ENCODE peak calls at places on chromosomes 4 and X, in six cellular contexts. One of them, this sample, is unnamed.

GRCh38 chr4:127558489-127559407 is 74.0 kb upstream of the INTU start:
- ATAC-seq in pancreas: no peak
- ATAC-seq in stimulated activated effector memory CD8-positive, alpha-beta T cell treated with anti-CD3 and anti-CD28 coated beads, Interleukin-12 subunit alpha, Interleukin-12 subunit beta, amount 100 ng/mL, for 72 hours: peak
- ATAC-seq in Right ventricle myocardium superior: no peak
- ATAC-seq in lung: no peak
- ATAC-seq in activated naive CD8-positive, alpha-beta T cell treated with anti-CD3 and anti-CD28 coated beads, Interleukin-2, amount 50 U/mL, for 24 hours: no peak
- ATAC-seq in this sample: no peak

GRCh38 chrX:11470231-11470630 is 177.0 kb downstream of the AMELX start:
- ATAC-seq in activated naive CD8-positive, alpha-beta T cell treated with anti-CD3 and anti-CD28 coated beads, Interleukin-2, amount 50 U/mL, for 24 hours: no peak
- ATAC-seq in Right ventricle myocardium superior: no peak
- ATAC-seq in lung: peak
- ATAC-seq in pancreas: peak
- ATAC-seq in stimulated activated effector memory CD8-positive, alpha-beta T cell treated with anti-CD3 and anti-CD28 coated beads, Interleukin-12 subunit alpha, Interleukin-12 subunit beta, amount 100 ng/mL, for 72 hours: no peak
- ATAC-seq in this sample: peak

GRCh38 chrX:49308604-49309269 is 5.3 kb downstream of the GAGE10 start:
- ATAC-seq in Right ventricle myocardium superior: peak
- ATAC-seq in stimulated activated effector memory CD8-positive, alpha-beta T cell treated with anti-CD3 and anti-CD28 coated beads, Interleukin-12 subunit alpha, Interleukin-12 subunit beta, amount 100 ng/mL, for 72 hours: no peak
- ATAC-seq in pancreas: no peak
- ATAC-seq in activated naive CD8-positive, alpha-beta T cell treated with anti-CD3 and anti-CD28 coated beads, Interleukin-2, amount 50 U/mL, for 24 hours: peak
- ATAC-seq in lung: peak
- ATAC-seq in this sample: peak

GRCh38 chr4:829291-829690 is 3.4 kb upstream of the CPLX1 start:
- ATAC-seq in stimulated activated effector memory CD8-positive, alpha-beta T cell treated with anti-CD3 and anti-CD28 coated beads, Interleukin-12 subunit alpha, Interleukin-12 subunit beta, amount 100 ng/mL, for 72 hours: no peak
- ATAC-seq in lung: no peak
- ATAC-seq in Right ventricle myocardium superior: no peak
- ATAC-seq in activated naive CD8-positive, alpha-beta T cell treated with anti-CD3 and anti-CD28 coated beads, Interleukin-2, amount 50 U/mL, for 24 hours: no peak
- ATAC-seq in pancreas: no peak
- ATAC-seq in this sample: no peak

GRCh38 chr4:170391066-170391754 is 301.5 kb upstream of the AADAT start:
- ATAC-seq in Right ventricle myocardium superior: no peak
- ATAC-seq in lung: no peak
- ATAC-seq in activated naive CD8-positive, alpha-beta T cell treated with anti-CD3 and anti-CD28 coated beads, Interleukin-2, amount 50 U/mL, for 24 hours: no peak
- ATAC-seq in stimulated activated effector memory CD8-positive, alpha-beta T cell treated with anti-CD3 and anti-CD28 coated beads, Interleukin-12 subunit alpha, Interleukin-12 subunit beta, amount 100 ng/mL, for 72 hours: no peak
- ATAC-seq in pancreas: no peak
- ATAC-seq in this sample: peak

GRCh38 chr4:148367756-148368155 is 74.5 kb downstream of the NR3C2 start:
- ATAC-seq in Right ventricle myocardium superior: no peak
- ATAC-seq in stimulated activated effector memory CD8-positive, alpha-beta T cell treated with anti-CD3 and anti-CD28 coated beads, Interleukin-12 subunit alpha, Interleukin-12 subunit beta, amount 100 ng/mL, for 72 hours: no peak
- ATAC-seq in pancreas: no peak
- ATAC-seq in lung: no peak
- ATAC-seq in activated naive CD8-positive, alpha-beta T cell treated with anti-CD3 and anti-CD28 coated beads, Interleukin-2, amount 50 U/mL, for 24 hours: no peak
- ATAC-seq in this sample: no peak

GRCh38 chr4:71857713-71858451 is 74.0 kb upstream of the GC start:
- ATAC-seq in lung: peak
- ATAC-seq in activated naive CD8-positive, alpha-beta T cell treated with anti-CD3 and anti-CD28 coated beads, Interleukin-2, amount 50 U/mL, for 24 hours: no peak
- ATAC-seq in stimulated activated effector memory CD8-positive, alpha-beta T cell treated with anti-CD3 and anti-CD28 coated beads, Interleukin-12 subunit alpha, Interleukin-12 subunit beta, amount 100 ng/mL, for 72 hours: no peak
- ATAC-seq in pancreas: peak
- ATAC-seq in Right ventricle myocardium superior: peak
- ATAC-seq in this sample: no peak

GRCh38 chr4:168384437-168385141 is 66.0 kb upstream of the DDX60 start:
- ATAC-seq in stimulated activated effector memory CD8-positive, alpha-beta T cell treated with anti-CD3 and anti-CD28 coated beads, Interleukin-12 subunit alpha, Interleukin-12 subunit beta, amount 100 ng/mL, for 72 hours: no peak
- ATAC-seq in Right ventricle myocardium superior: no peak
- ATAC-seq in pancreas: peak
- ATAC-seq in lung: no peak
- ATAC-seq in activated naive CD8-positive, alpha-beta T cell treated with anti-CD3 and anti-CD28 coated beads, Interleukin-2, amount 50 U/mL, for 24 hours: no peak
- ATAC-seq in this sample: peak

GRCh38 chrX:31423575-31424284 is 351.9 kb upstream of the FTHL17 start:
- ATAC-seq in pancreas: no peak
- ATAC-seq in lung: no peak
- ATAC-seq in Right ventricle myocardium superior: peak
- ATAC-seq in stimulated activated effector memory CD8-positive, alpha-beta T cell treated with anti-CD3 and anti-CD28 coated beads, Interleukin-12 subunit alpha, Interleukin-12 subunit beta, amount 100 ng/mL, for 72 hours: no peak
- ATAC-seq in activated naive CD8-positive, alpha-beta T cell treated with anti-CD3 and anti-CD28 coated beads, Interleukin-2, amount 50 U/mL, for 24 hours: no peak
- ATAC-seq in this sample: peak

GRCh38 chr4:11183358-11183745 is 245.3 kb downstream of the HS3ST1 start:
- ATAC-seq in stimulated activated effector memory CD8-positive, alpha-beta T cell treated with anti-CD3 and anti-CD28 coated beads, Interleukin-12 subunit alpha, Interleukin-12 subunit beta, amount 100 ng/mL, for 72 hours: no peak
- ATAC-seq in pancreas: no peak
- ATAC-seq in lung: no peak
- ATAC-seq in activated naive CD8-positive, alpha-beta T cell treated with anti-CD3 and anti-CD28 coated beads, Interleukin-2, amount 50 U/mL, for 24 hours: no peak
- ATAC-seq in Right ventricle myocardium superior: no peak
- ATAC-seq in this sample: no peak

GRCh38 chr4:128350449-128351045 is 62.9 kb upstream of the PGRMC2 start:
- ATAC-seq in lung: no peak
- ATAC-seq in stimulated activated effector memory CD8-positive, alpha-beta T cell treated with anti-CD3 and anti-CD28 coated beads, Interleukin-12 subunit alpha, Interleukin-12 subunit beta, amount 100 ng/mL, for 72 hours: no peak
- ATAC-seq in pancreas: no peak
- ATAC-seq in activated naive CD8-positive, alpha-beta T cell treated with anti-CD3 and anti-CD28 coated beads, Interleukin-2, amount 50 U/mL, for 24 hours: no peak
- ATAC-seq in Right ventricle myocardium superior: no peak
- ATAC-seq in this sample: no peak

GRCh38 chrX:69562904-69563568 is 52.9 kb upstream of the EDA start:
- ATAC-seq in activated naive CD8-positive, alpha-beta T cell treated with anti-CD3 and anti-CD28 coated beads, Interleukin-2, amount 50 U/mL, for 24 hours: no peak
- ATAC-seq in pancreas: no peak
- ATAC-seq in stimulated activated effector memory CD8-positive, alpha-beta T cell treated with anti-CD3 and anti-CD28 coated beads, Interleukin-12 subunit alpha, Interleukin-12 subunit beta, amount 100 ng/mL, for 72 hours: no peak
- ATAC-seq in Right ventricle myocardium superior: peak
- ATAC-seq in lung: no peak
- ATAC-seq in this sample: no peak

GRCh38 chrX:110022555-110023448 is 19.9 kb downstream of the TMEM164 start:
- ATAC-seq in lung: no peak
- ATAC-seq in pancreas: no peak
- ATAC-seq in Right ventricle myocardium superior: no peak
- ATAC-seq in activated naive CD8-positive, alpha-beta T cell treated with anti-CD3 and anti-CD28 coated beads, Interleukin-2, amount 50 U/mL, for 24 hours: no peak
- ATAC-seq in stimulated activated effector memory CD8-positive, alpha-beta T cell treated with anti-CD3 and anti-CD28 coated beads, Interleukin-12 subunit alpha, Interleukin-12 subunit beta, amount 100 ng/mL, for 72 hours: no peak
- ATAC-seq in this sample: no peak

GRCh38 chr4:86032476-86033022 is 327.3 kb downstream of the MAPK10 start:
- ATAC-seq in stimulated activated effector memory CD8-positive, alpha-beta T cell treated with anti-CD3 and anti-CD28 coated beads, Interleukin-12 subunit alpha, Interleukin-12 subunit beta, amount 100 ng/mL, for 72 hours: no peak
- ATAC-seq in lung: peak
- ATAC-seq in Right ventricle myocardium superior: peak
- ATAC-seq in activated naive CD8-positive, alpha-beta T cell treated with anti-CD3 and anti-CD28 coated beads, Interleukin-2, amount 50 U/mL, for 24 hours: no peak
- ATAC-seq in pancreas: no peak
- ATAC-seq in this sample: peak

GRCh38 chrX:153725039-153725831 is 579 bp downstream of the ABCD1 start:
- ATAC-seq in activated naive CD8-positive, alpha-beta T cell treated with anti-CD3 and anti-CD28 coated beads, Interleukin-2, amount 50 U/mL, for 24 hours: peak
- ATAC-seq in lung: no peak
- ATAC-seq in pancreas: no peak
- ATAC-seq in Right ventricle myocardium superior: no peak
- ATAC-seq in stimulated activated effector memory CD8-positive, alpha-beta T cell treated with anti-CD3 and anti-CD28 coated beads, Interleukin-12 subunit alpha, Interleukin-12 subunit beta, amount 100 ng/mL, for 72 hours: peak
- ATAC-seq in this sample: no peak

GRCh38 chrX:14003876-14004425 is 25.7 kb downstream of the GEMIN8 start:
- ATAC-seq in stimulated activated effector memory CD8-positive, alpha-beta T cell treated with anti-CD3 and anti-CD28 coated beads, Interleukin-12 subunit alpha, Interleukin-12 subunit beta, amount 100 ng/mL, for 72 hours: peak
- ATAC-seq in pancreas: no peak
- ATAC-seq in Right ventricle myocardium superior: no peak
- ATAC-seq in lung: no peak
- ATAC-seq in activated naive CD8-positive, alpha-beta T cell treated with anti-CD3 and anti-CD28 coated beads, Interleukin-2, amount 50 U/mL, for 24 hours: peak
- ATAC-seq in this sample: no peak

GRCh38 chr4:102449751-102450352 is 51.3 kb upstream of the NFKB1 start:
- ATAC-seq in activated naive CD8-positive, alpha-beta T cell treated with anti-CD3 and anti-CD28 coated beads, Interleukin-2, amount 50 U/mL, for 24 hours: peak
- ATAC-seq in Right ventricle myocardium superior: peak
- ATAC-seq in pancreas: peak
- ATAC-seq in stimulated activated effector memory CD8-positive, alpha-beta T cell treated with anti-CD3 and anti-CD28 coated beads, Interleukin-12 subunit alpha, Interleukin-12 subunit beta, amount 100 ng/mL, for 72 hours: peak
- ATAC-seq in lung: no peak
- ATAC-seq in this sample: peak

GRCh38 chr4:70842761-70843435 is 3.2 kb upstream of the GRSF1 start:
- ATAC-seq in Right ventricle myocardium superior: no peak
- ATAC-seq in pancreas: no peak
- ATAC-seq in lung: no peak
- ATAC-seq in stimulated activated effector memory CD8-positive, alpha-beta T cell treated with anti-CD3 and anti-CD28 coated beads, Interleukin-12 subunit alpha, Interleukin-12 subunit beta, amount 100 ng/mL, for 72 hours: peak
- ATAC-seq in activated naive CD8-positive, alpha-beta T cell treated with anti-CD3 and anti-CD28 coated beads, Interleukin-2, amount 50 U/mL, for 24 hours: peak
- ATAC-seq in this sample: no peak

GRCh38 chr4:102543529-102543928 is 42.4 kb downstream of the NFKB1 start:
- ATAC-seq in Right ventricle myocardium superior: no peak
- ATAC-seq in lung: no peak
- ATAC-seq in activated naive CD8-positive, alpha-beta T cell treated with anti-CD3 and anti-CD28 coated beads, Interleukin-2, amount 50 U/mL, for 24 hours: no peak
- ATAC-seq in stimulated activated effector memory CD8-positive, alpha-beta T cell treated with anti-CD3 and anti-CD28 coated beads, Interleukin-12 subunit alpha, Interleukin-12 subunit beta, amount 100 ng/mL, for 72 hours: no peak
- ATAC-seq in pancreas: no peak
- ATAC-seq in this sample: no peak

GRCh38 chr4:4526401-4526800 is 15.4 kb downstream of the STX18 start:
- ATAC-seq in lung: no peak
- ATAC-seq in activated naive CD8-positive, alpha-beta T cell treated with anti-CD3 and anti-CD28 coated beads, Interleukin-2, amount 50 U/mL, for 24 hours: no peak
- ATAC-seq in Right ventricle myocardium superior: no peak
- ATAC-seq in stimulated activated effector memory CD8-positive, alpha-beta T cell treated with anti-CD3 and anti-CD28 coated beads, Interleukin-12 subunit alpha, Interleukin-12 subunit beta, amount 100 ng/mL, for 72 hours: no peak
- ATAC-seq in pancreas: no peak
- ATAC-seq in this sample: no peak

GRCh38 chr4:6115342-6115741 is 85.0 kb downstream of the JAKMIP1 start:
- ATAC-seq in lung: no peak
- ATAC-seq in Right ventricle myocardium superior: no peak
- ATAC-seq in stimulated activated effector memory CD8-positive, alpha-beta T cell treated with anti-CD3 and anti-CD28 coated beads, Interleukin-12 subunit alpha, Interleukin-12 subunit beta, amount 100 ng/mL, for 72 hours: no peak
- ATAC-seq in pancreas: no peak
- ATAC-seq in activated naive CD8-positive, alpha-beta T cell treated with anti-CD3 and anti-CD28 coated beads, Interleukin-2, amount 50 U/mL, for 24 hours: no peak
- ATAC-seq in this sample: no peak

GRCh38 chr4:7805533-7806079 is 134.1 kb downstream of the AFAP1 start:
- ATAC-seq in activated naive CD8-positive, alpha-beta T cell treated with anti-CD3 and anti-CD28 coated beads, Interleukin-2, amount 50 U/mL, for 24 hours: no peak
- ATAC-seq in lung: peak
- ATAC-seq in Right ventricle myocardium superior: peak
- ATAC-seq in stimulated activated effector memory CD8-positive, alpha-beta T cell treated with anti-CD3 and anti-CD28 coated beads, Interleukin-12 subunit alpha, Interleukin-12 subunit beta, amount 100 ng/mL, for 72 hours: no peak
- ATAC-seq in pancreas: peak
- ATAC-seq in this sample: peak

GRCh38 chr4:168421671-168422070 is 58.6 kb downstream of the DDX60L start:
- ATAC-seq in lung: no peak
- ATAC-seq in activated naive CD8-positive, alpha-beta T cell treated with anti-CD3 and anti-CD28 coated beads, Interleukin-2, amount 50 U/mL, for 24 hours: peak
- ATAC-seq in stimulated activated effector memory CD8-positive, alpha-beta T cell treated with anti-CD3 and anti-CD28 coated beads, Interleukin-12 subunit alpha, Interleukin-12 subunit beta, amount 100 ng/mL, for 72 hours: peak
- ATAC-seq in Right ventricle myocardium superior: no peak
- ATAC-seq in pancreas: no peak
- ATAC-seq in this sample: no peak

GRCh38 chr4:40909363-40909876 is 159.7 kb downstream of the NSUN7 start:
- ATAC-seq in pancreas: no peak
- ATAC-seq in stimulated activated effector memory CD8-positive, alpha-beta T cell treated with anti-CD3 and anti-CD28 coated beads, Interleukin-12 subunit alpha, Interleukin-12 subunit beta, amount 100 ng/mL, for 72 hours: peak
- ATAC-seq in Right ventricle myocardium superior: peak
- ATAC-seq in lung: no peak
- ATAC-seq in activated naive CD8-positive, alpha-beta T cell treated with anti-CD3 and anti-CD28 coated beads, Interleukin-2, amount 50 U/mL, for 24 hours: peak
- ATAC-seq in this sample: peak

GRCh38 chrX:151801980-151802379 is 67.4 kb downstream of the CNGA2 start:
- ATAC-seq in activated naive CD8-positive, alpha-beta T cell treated with anti-CD3 and anti-CD28 coated beads, Interleukin-2, amount 50 U/mL, for 24 hours: no peak
- ATAC-seq in pancreas: no peak
- ATAC-seq in lung: no peak
- ATAC-seq in stimulated activated effector memory CD8-positive, alpha-beta T cell treated with anti-CD3 and anti-CD28 coated beads, Interleukin-12 subunit alpha, Interleukin-12 subunit beta, amount 100 ng/mL, for 72 hours: no peak
- ATAC-seq in Right ventricle myocardium superior: no peak
- ATAC-seq in this sample: no peak

GRCh38 chr4:91914176-91914804 is 389.5 kb upstream of the GRID2 start:
- ATAC-seq in activated naive CD8-positive, alpha-beta T cell treated with anti-CD3 and anti-CD28 coated beads, Interleukin-2, amount 50 U/mL, for 24 hours: no peak
- ATAC-seq in pancreas: peak
- ATAC-seq in Right ventricle myocardium superior: no peak
- ATAC-seq in stimulated activated effector memory CD8-positive, alpha-beta T cell treated with anti-CD3 and anti-CD28 coated beads, Interleukin-12 subunit alpha, Interleukin-12 subunit beta, amount 100 ng/mL, for 72 hours: no peak
- ATAC-seq in lung: no peak
- ATAC-seq in this sample: no peak

GRCh38 chrX:40245411-40246140 is 147.8 kb upstream of the BCOR start:
- ATAC-seq in lung: peak
- ATAC-seq in stimulated activated effector memory CD8-positive, alpha-beta T cell treated with anti-CD3 and anti-CD28 coated beads, Interleukin-12 subunit alpha, Interleukin-12 subunit beta, amount 100 ng/mL, for 72 hours: no peak
- ATAC-seq in activated naive CD8-positive, alpha-beta T cell treated with anti-CD3 and anti-CD28 coated beads, Interleukin-2, amount 50 U/mL, for 24 hours: no peak
- ATAC-seq in Right ventricle myocardium superior: peak
- ATAC-seq in pancreas: no peak
- ATAC-seq in this sample: no peak

GRCh38 chr4:8594097-8595038 is 1.8 kb downstream of the CPZ start:
- ATAC-seq in activated naive CD8-positive, alpha-beta T cell treated with anti-CD3 and anti-CD28 coated beads, Interleukin-2, amount 50 U/mL, for 24 hours: no peak
- ATAC-seq in pancreas: peak
- ATAC-seq in Right ventricle myocardium superior: peak
- ATAC-seq in stimulated activated effector memory CD8-positive, alpha-beta T cell treated with anti-CD3 and anti-CD28 coated beads, Interleukin-12 subunit alpha, Interleukin-12 subunit beta, amount 100 ng/mL, for 72 hours: no peak
- ATAC-seq in lung: peak
- ATAC-seq in this sample: peak

This sample was measured in SK-N-SH treated with all-trans-retinoic acid at 6 μM for 48 hours.